ENCODE peak calls at places on chromosomes 6 and 20, in six cellular contexts. O is left ventricle myocardium superior; Z is HT1080; A is GM23338; R is stimulated activated CD4-positive, alpha-beta T cell treated with anti-CD3 and anti-CD28 coated beads, Interleukin-15, amount 100 ng/mL, for 1 hour; Q is lower lobe of right lung. P is an unnamed sample.

GRCh38 chr6:152637422-152638047 is 373 bp upstream of the SYNE1 start:
- DNase-seq in O (no peak), Z (no peak), A (no peak), R (no peak), Q (no peak), P (no peak)

GRCh38 chr6:166738361-166738760 is 111.3 kb upstream of the RPS6KA2 start:
- DNase-seq in O (no peak), Z (no peak), A (no peak), R (no peak), Q (no peak), P (no peak)

GRCh38 chr20:36149469-36149868 is 5.1 kb upstream of the EPB41L1 start:
- DNase-seq in O (peak), Z (no peak), A (no peak), R (no peak), Q (no peak), P (peak)

GRCh38 chr20:16290358-16290757 is 282.9 kb downstream of the KIF16B start:
- DNase-seq in O (no peak), Z (no peak), A (no peak), R (no peak), Q (no peak), P (no peak)

GRCh38 chr6:49269190-49269589 is 193.9 kb downstream of the MMUT start:
- DNase-seq in O (no peak), Z (peak), A (no peak), R (no peak), Q (no peak), P (no peak)

GRCh38 chr6:140076078-140076477 is 701.6 kb upstream of the CITED2 start:
- DNase-seq in O (no peak), Z (no peak), A (no peak), R (no peak), Q (no peak), P (no peak)

GRCh38 chr20:34427784-34428183 is 64.7 kb downstream of the ITCH start:
- DNase-seq in O (no peak), Z (no peak), A (no peak), R (no peak), Q (no peak), P (no peak)

GRCh38 chr20:63572071-63572787 is 1.8 kb downstream of the HELZ2 start:
- DNase-seq in O (no peak), Z (no peak), A (no peak), R (no peak), Q (no peak), P (no peak)

GRCh38 chr6:31008165-31008564 is 2.1 kb upstream of the MUC22 start:
- DNase-seq in O (no peak), Z (no peak), A (peak), R (no peak), Q (no peak), P (no peak)

GRCh38 chr20:24160563-24161355 is 172.2 kb upstream of the GGTLC1 start:
- DNase-seq in O (peak), Z (peak), A (peak), R (no peak), Q (no peak), P (peak)

GRCh38 chr6:4607026-4607704 is 169.0 kb upstream of the CDYL start:
- DNase-seq in O (no peak), Z (peak), A (no peak), R (no peak), Q (no peak), P (no peak)

GRCh38 chr6:53795702-53796450 is 1.1 kb downstream of the LRRC1 start:
- DNase-seq in O (peak), Z (no peak), A (peak), R (no peak), Q (peak), P (peak)

GRCh38 chr20:21074605-21075336 is 31.4 kb downstream of the LINC00237 start:
- DNase-seq in O (no peak), Z (peak), A (no peak), R (no peak), Q (no peak), P (no peak)

GRCh38 chr6:150491131-150491795 is 108.4 kb upstream of the PLEKHG1 start:
- DNase-seq in O (no peak), Z (peak), A (no peak), R (no peak), Q (no peak), P (no peak)

GRCh38 chr6:125073071-125073470 is 80.5 kb upstream of the TPD52L1 start:
- DNase-seq in O (no peak), Z (no peak), A (no peak), R (no peak), Q (no peak), P (no peak)

GRCh38 chr6:144334150-144334708 is 49.1 kb downstream of the UTRN start:
- DNase-seq in O (no peak), Z (no peak), A (no peak), R (peak), Q (peak), P (peak)

P was measured in right lobe of liver.